ENCODE peak calls at places on chromosomes 3 and 15, in five cellular contexts. Z is mucosa of descending colon; C is Panc1; E is CD8-positive, alpha-beta T cell; O is kidney. Y is an unnamed sample.

GRCh38 chr15:52483712-52484111 is 45.0 kb downstream of the MYO5A start:
- DNase-seq in C (no peak), E (no peak), Z (no peak), O (no peak), Y (peak)

GRCh38 chr3:181725830-181726229 is 14.1 kb downstream of the SOX2 start:
- DNase-seq in Z (no peak), C (no peak), O (no peak), E (no peak), Y (no peak)

GRCh38 chr3:57080171-57080570 is 19.7 kb downstream of the SPATA12 start:
- DNase-seq in O (peak), E (no peak), Z (no peak), C (no peak), Y (no peak)

GRCh38 chr15:52803543-52804306 is 13.6 kb upstream of the ONECUT1 start:
- DNase-seq in O (no peak), E (no peak), C (no peak), Z (peak), Y (no peak)

GRCh38 chr15:56679247-56679646 is 54.1 kb downstream of the ZNF280D start:
- DNase-seq in O (no peak), C (no peak), Z (no peak), E (no peak), Y (no peak)

GRCh38 chr15:80436511-80437307 is 32.5 kb downstream of the ARNT2 start:
- DNase-seq in Z (no peak), C (peak), O (no peak), E (no peak), Y (no peak)

GRCh38 chr3:120450261-120450913 is 405 bp downstream of the FSTL1 start:
- DNase-seq in C (no peak), E (no peak), O (peak), Z (peak), Y (no peak)

GRCh38 chr3:183371672-183371968 is 56.8 kb downstream of the MCF2L2 start:
- DNase-seq in Z (no peak), O (no peak), C (no peak), E (no peak), Y (peak)

GRCh38 chr15:78146437-78147154 is 2.6 kb upstream of the IDH3A start:
- DNase-seq in E (no peak), O (no peak), Z (no peak), C (no peak), Y (no peak)

GRCh38 chr3:37974121-37974927 is 16.3 kb upstream of the VILL start:
- DNase-seq in Z (peak), O (no peak), E (peak), C (peak), Y (peak)

GRCh38 chr3:154507727-154508126 is 77.7 kb upstream of the GPR149 start:
- DNase-seq in E (no peak), O (no peak), Z (no peak), C (no peak), Y (no peak)

GRCh38 chr3:95172144-95172543 is 1109.3 kb downstream of the NSUN3 start:
- DNase-seq in C (no peak), Z (no peak), E (no peak), O (no peak), Y (no peak)

GRCh38 chr3:58206406-58207011 is 4.3 kb downstream of the DNASE1L3 start:
- DNase-seq in C (no peak), E (no peak), Z (no peak), O (no peak), Y (peak)

GRCh38 chr3:130341388-130341787 is 4.1 kb upstream of the COL6A5 start:
- DNase-seq in O (no peak), C (no peak), E (no peak), Z (no peak), Y (no peak)

GRCh38 chr3:29416514-29416913 is 135.6 kb downstream of the RBMS3 start:
- DNase-seq in E (no peak), O (no peak), Z (no peak), C (no peak), Y (no peak)

GRCh38 chr15:66654718-66655375 is 47.2 kb upstream of the SMAD6 start:
- DNase-seq in E (no peak), Z (peak), C (no peak), O (peak), Y (no peak)

GRCh38 chr3:63328386-63328785 is 50.3 kb downstream of the SYNPR start:
- DNase-seq in E (no peak), O (no peak), C (no peak), Z (no peak), Y (peak)

GRCh38 chr15:99305761-99306505 is 54.7 kb downstream of the LRRC28 start:
- DNase-seq in E (no peak), Z (no peak), O (peak), C (no peak), Y (peak)

GRCh38 chr15:68234060-68234459 is 4.5 kb upstream of the CLN6 start:
- DNase-seq in E (no peak), O (no peak), Z (no peak), C (no peak), Y (no peak)

GRCh38 chr3:126114406-126115386 is 30.8 kb upstream of the SLC41A3 start:
- DNase-seq in C (no peak), O (no peak), Z (peak), E (no peak), Y (no peak)

GRCh38 chr15:100253640-100254039 is 88.1 kb downstream of the ADAMTS17 start:
- DNase-seq in Z (no peak), C (no peak), E (no peak), O (no peak), Y (no peak)

GRCh38 chr3:194675081-194675640 is 3.2 kb upstream of the LSG1 start:
- DNase-seq in Z (no peak), E (no peak), C (no peak), O (no peak), Y (no peak)

GRCh38 chr15:51227967-51228783 is 110.2 kb downstream of the CYP19A1 start:
- DNase-seq in E (no peak), C (no peak), O (no peak), Z (no peak), Y (peak)

GRCh38 chr3:180383332-180384020 is 218.5 kb upstream of the TTC14 start:
- DNase-seq in Z (no peak), E (no peak), C (no peak), O (no peak), Y (no peak)

GRCh38 chr3:17195192-17195611 is 310.4 kb downstream of the PLCL2 start:
- DNase-seq in Z (no peak), E (no peak), C (no peak), O (no peak), Y (peak)
- H3K4me3 ChIP-seq in Z (no peak), E (no peak), C (no peak), O (no peak), Y (no peak)

GRCh38 chr15:50181206-50181982 is 602 bp upstream of the SLC27A2 start:
- DNase-seq in O (no peak), C (no peak), Z (no peak), E (no peak), Y (no peak)
- H3K4me3 ChIP-seq in O (peak), C (peak), Z (no peak), E (no peak), Y (no peak)

GRCh38 chr3:197298858-197299854 is 744 bp upstream of the DLG1 start:
- DNase-seq in E (peak), O (peak), C (no peak), Z (peak), Y (no peak)
- H3K4me3 ChIP-seq in E (peak), O (peak), C (peak), Z (peak), Y (peak)

GRCh38 chr15:73686781-73687256 is 2.6 kb downstream of the CD276 start:
- DNase-seq in Z (no peak), O (no peak), C (no peak), E (no peak), Y (peak)

GRCh38 chr15:73683257-73683623 is 943 bp upstream of the CD276 start:
- DNase-seq in O (no peak), E (no peak), C (no peak), Z (no peak), Y (no peak)

GRCh38 chr15:73683624-73684536 is at the start of gene CD276:
- DNase-seq in Z (peak), O (peak), C (no peak), E (no peak), Y (peak)

GRCh38 chr15:73685981-73686380 is 1.8 kb downstream of the CD276 start:
- DNase-seq in Z (no peak), E (no peak), C (no peak), O (no peak), Y (no peak)

GRCh38 chr15:73685561-73685960 is 1.4 kb downstream of the CD276 start:
- DNase-seq in C (no peak), O (no peak), Z (no peak), E (no peak), Y (no peak)
- H3K4me3 ChIP-seq in C (peak), O (no peak), Z (no peak), E (no peak), Y (peak)

GRCh38 chr15:96335429-96335807 is 4.9 kb downstream of the NR2F2 start:
- DNase-seq in E (no peak), C (no peak), O (no peak), Z (no peak), Y (peak)

GRCh38 chr15:96336045-96336642 is 5.6 kb downstream of the NR2F2 start:
- DNase-seq in E (no peak), O (no peak), Z (no peak), C (no peak), Y (peak)

GRCh38 chr15:96337354-96337990 is 7.0 kb downstream of the NR2F2 start:
- DNase-seq in E (no peak), Z (no peak), O (no peak), C (no peak), Y (peak)

GRCh38 chr15:96337991-96338771 is 7.7 kb downstream of the NR2F2 start:
- DNase-seq in C (no peak), E (no peak), Z (no peak), O (no peak), Y (no peak)

GRCh38 chr15:96336643-96337353 is 6.3 kb downstream of the NR2F2 start:
- DNase-seq in Z (peak), C (no peak), O (no peak), E (no peak), Y (peak)
- H3K4me3 ChIP-seq in Z (no peak), C (peak), O (peak), E (no peak), Y (peak)

GRCh38 chr15:40368701-40369473 is 10.9 kb downstream of the DISP2 start:
- DNase-seq in Z (peak), C (no peak), O (no peak), E (no peak), Y (no peak)

GRCh38 chr15:40367038-40367672 is 9.1 kb downstream of the DISP2 start:
- DNase-seq in O (no peak), Z (peak), C (no peak), E (no peak), Y (no peak)

GRCh38 chr15:40369474-40369869 is 11.5 kb downstream of the DISP2 start:
- DNase-seq in C (no peak), O (peak), E (no peak), Z (peak), Y (no peak)

GRCh38 chr15:40366204-40367037 is 8.4 kb downstream of the DISP2 start:
- DNase-seq in C (no peak), E (no peak), O (no peak), Z (no peak), Y (no peak)

DNA sequence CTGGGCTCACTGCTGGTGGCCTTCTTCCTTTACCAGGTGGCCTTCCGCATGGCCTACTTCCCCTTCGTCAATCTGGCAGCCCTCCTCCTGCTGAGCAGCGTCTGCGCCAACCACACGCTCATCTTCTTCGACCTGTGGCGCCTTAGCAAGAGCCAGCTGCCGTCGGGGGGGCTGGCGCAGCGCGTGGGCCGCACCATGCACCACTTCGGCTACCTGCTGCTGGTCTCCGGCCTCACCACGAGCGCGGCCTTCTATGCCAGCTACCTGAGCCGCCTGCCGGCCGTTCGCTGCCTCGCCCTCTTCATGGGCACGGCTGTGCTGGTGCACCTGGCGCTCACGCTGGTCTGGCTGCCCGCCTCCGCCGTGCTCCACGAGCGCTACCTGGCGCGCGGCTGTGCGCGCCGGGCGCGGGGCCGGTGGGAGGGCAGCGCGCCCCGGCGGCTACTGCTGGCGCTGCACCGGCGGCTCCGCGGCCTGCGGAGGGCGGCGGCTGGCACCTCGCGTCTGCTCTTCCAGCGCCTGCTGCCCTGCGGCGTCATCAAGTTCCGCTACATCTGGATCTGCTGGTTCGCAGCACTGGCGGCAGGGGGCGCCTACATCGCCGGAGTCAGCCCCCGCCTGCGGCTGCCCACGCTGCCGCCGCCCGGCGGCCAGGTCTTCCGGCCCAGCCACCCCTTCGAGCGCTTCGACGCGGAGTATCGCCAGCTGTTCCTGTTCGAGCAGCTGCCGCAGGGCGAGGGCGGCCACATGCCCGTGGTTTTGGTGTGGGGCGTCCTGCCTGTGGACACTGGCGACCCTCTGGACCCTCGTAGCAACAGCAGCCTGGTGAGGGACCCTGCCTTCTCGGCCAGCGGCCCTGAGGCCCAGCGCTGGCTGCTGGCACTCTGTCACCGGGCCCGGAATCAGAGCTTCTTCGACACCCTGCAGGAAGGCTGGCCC is 9.9 kb downstream of the DISP2 start:
- DNase-seq in E (peak), O (peak), Z (peak), C (no peak), Y (peak)
- H3K4me3 ChIP-seq in E (peak), O (peak), Z (no peak), C (peak), Y (peak)

GRCh38 chr15:94587071-94587470 is 355.7 kb downstream of the MCTP2 start:
- DNase-seq in O (no peak), Z (no peak), E (no peak), C (no peak), Y (no peak)

GRCh38 chr15:94596707-94597106 is 365.3 kb downstream of the MCTP2 start:
- DNase-seq in O (no peak), Z (no peak), E (no peak), C (no peak), Y (no peak)

GRCh38 chr15:94592495-94592894 is 361.1 kb downstream of the MCTP2 start:
- DNase-seq in C (no peak), Z (no peak), E (no peak), O (no peak), Y (no peak)
- H3K4me3 ChIP-seq in C (no peak), Z (no peak), E (no peak), O (no peak), Y (no peak)